ENCODE peak calls at places on chromosomes 11 and 22, in five cellular contexts. One of them, this sample, is unnamed.

GRCh38 chr22:20586403-20586745 is 79.0 kb downstream of the MED15 start:
- DNase-seq in CD4-positive, alpha-beta T cell: no peak
- DNase-seq in sigmoid colon: no peak
- DNase-seq in left ventricle myocardium inferior: peak
- DNase-seq in neuronal stem cell: no peak
- DNase-seq in this sample: no peak

GRCh38 chr11:3190600-3190999 is 25.5 kb upstream of the OSBPL5 start:
- DNase-seq in CD4-positive, alpha-beta T cell: no peak
- DNase-seq in left ventricle myocardium inferior: no peak
- DNase-seq in sigmoid colon: no peak
- DNase-seq in neuronal stem cell: no peak
- DNase-seq in this sample: no peak

GRCh38 chr11:19800162-19800561 is 87.5 kb downstream of the NAV2 start:
- DNase-seq in neuronal stem cell: no peak
- DNase-seq in CD4-positive, alpha-beta T cell: no peak
- DNase-seq in sigmoid colon: no peak
- DNase-seq in left ventricle myocardium inferior: no peak
- DNase-seq in this sample: no peak

GRCh38 chr11:46296520-46297448 is 19.3 kb downstream of the CREB3L1 start:
- DNase-seq in neuronal stem cell: peak
- DNase-seq in left ventricle myocardium inferior: peak
- DNase-seq in CD4-positive, alpha-beta T cell: no peak
- DNase-seq in sigmoid colon: peak
- DNase-seq in this sample: no peak

GRCh38 chr11:110362916-110363574 is 66.6 kb upstream of the RDX start:
- DNase-seq in sigmoid colon: no peak
- DNase-seq in left ventricle myocardium inferior: no peak
- DNase-seq in CD4-positive, alpha-beta T cell: no peak
- DNase-seq in neuronal stem cell: peak
- DNase-seq in this sample: no peak

GRCh38 chr11:66218026-66218425 is 50.4 kb upstream of the RAB1B start:
- DNase-seq in neuronal stem cell: no peak
- DNase-seq in sigmoid colon: peak
- DNase-seq in CD4-positive, alpha-beta T cell: no peak
- DNase-seq in left ventricle myocardium inferior: no peak
- DNase-seq in this sample: peak

GRCh38 chr11:46332568-46333128 is 14.6 kb upstream of the DGKZ start:
- DNase-seq in neuronal stem cell: no peak
- DNase-seq in left ventricle myocardium inferior: no peak
- DNase-seq in sigmoid colon: no peak
- DNase-seq in CD4-positive, alpha-beta T cell: no peak
- DNase-seq in this sample: no peak

GRCh38 chr11:36352919-36353318 is 56.8 kb downstream of the PRR5L start:
- DNase-seq in neuronal stem cell: no peak
- DNase-seq in CD4-positive, alpha-beta T cell: peak
- DNase-seq in left ventricle myocardium inferior: no peak
- DNase-seq in sigmoid colon: no peak
- DNase-seq in this sample: no peak

GRCh38 chr11:110720646-110721283 is 8.5 kb upstream of the ARHGAP20 start:
- DNase-seq in CD4-positive, alpha-beta T cell: no peak
- DNase-seq in sigmoid colon: no peak
- DNase-seq in neuronal stem cell: no peak
- DNase-seq in left ventricle myocardium inferior: no peak
- DNase-seq in this sample: no peak

GRCh38 chr11:7498193-7498592 is 12.9 kb downstream of the OLFML1 start:
- DNase-seq in neuronal stem cell: no peak
- DNase-seq in left ventricle myocardium inferior: no peak
- DNase-seq in sigmoid colon: no peak
- DNase-seq in CD4-positive, alpha-beta T cell: no peak
- DNase-seq in this sample: no peak

GRCh38 chr22:39117585-39118191 is 20.6 kb downstream of the APOBEC3H start:
- DNase-seq in left ventricle myocardium inferior: no peak
- DNase-seq in CD4-positive, alpha-beta T cell: peak
- DNase-seq in sigmoid colon: peak
- DNase-seq in neuronal stem cell: no peak
- DNase-seq in this sample: no peak

GRCh38 chr22:37545703-37546435 is 14.4 kb upstream of the CDC42EP1 start:
- DNase-seq in left ventricle myocardium inferior: peak
- DNase-seq in sigmoid colon: peak
- DNase-seq in neuronal stem cell: peak
- DNase-seq in CD4-positive, alpha-beta T cell: no peak
- DNase-seq in this sample: peak

GRCh38 chr11:69337211-69337721 is 43.3 kb downstream of the MYEOV start:
- DNase-seq in sigmoid colon: no peak
- DNase-seq in left ventricle myocardium inferior: no peak
- DNase-seq in neuronal stem cell: no peak
- DNase-seq in CD4-positive, alpha-beta T cell: no peak
- DNase-seq in this sample: no peak

GRCh38 chr22:49963647-49964026 is 3.1 kb downstream of the PIM3 start:
- DNase-seq in CD4-positive, alpha-beta T cell: no peak
- DNase-seq in left ventricle myocardium inferior: peak
- DNase-seq in neuronal stem cell: no peak
- DNase-seq in sigmoid colon: peak
- DNase-seq in this sample: peak

GRCh38 chr22:30248484-30248883 is 1.9 kb upstream of the LIF start:
- DNase-seq in left ventricle myocardium inferior: no peak
- DNase-seq in sigmoid colon: no peak
- DNase-seq in CD4-positive, alpha-beta T cell: no peak
- DNase-seq in neuronal stem cell: no peak
- DNase-seq in this sample: no peak

GRCh38 chr11:27678242-27678641 is 22.0 kb downstream of the BDNF start:
- DNase-seq in CD4-positive, alpha-beta T cell: no peak
- DNase-seq in neuronal stem cell: no peak
- DNase-seq in left ventricle myocardium inferior: no peak
- DNase-seq in sigmoid colon: no peak
- DNase-seq in this sample: no peak
- H3K27ac ChIP-seq in CD4-positive, alpha-beta T cell: no peak
- H3K27ac ChIP-seq in neuronal stem cell: no peak
- H3K27ac ChIP-seq in left ventricle myocardium inferior: no peak
- H3K27ac ChIP-seq in sigmoid colon: no peak
- H3K27ac ChIP-seq in this sample: no peak

GRCh38 chr22:27311666-27312566 is 489.6 kb downstream of the MN1 start:
- DNase-seq in sigmoid colon: no peak
- DNase-seq in CD4-positive, alpha-beta T cell: no peak
- DNase-seq in left ventricle myocardium inferior: no peak
- DNase-seq in neuronal stem cell: no peak
- DNase-seq in this sample: no peak

GRCh38 chr22:27310966-27311665 is 490.4 kb downstream of the MN1 start:
- DNase-seq in neuronal stem cell: no peak
- DNase-seq in sigmoid colon: no peak
- DNase-seq in CD4-positive, alpha-beta T cell: no peak
- DNase-seq in left ventricle myocardium inferior: no peak
- DNase-seq in this sample: no peak

GRCh38 chr22:27315833-27316232 is 485.7 kb downstream of the MN1 start:
- DNase-seq in left ventricle myocardium inferior: no peak
- DNase-seq in sigmoid colon: no peak
- DNase-seq in neuronal stem cell: no peak
- DNase-seq in CD4-positive, alpha-beta T cell: no peak
- DNase-seq in this sample: no peak

GRCh38 chr22:27314276-27314807 is 487.2 kb downstream of the MN1 start:
- DNase-seq in left ventricle myocardium inferior: no peak
- DNase-seq in sigmoid colon: no peak
- DNase-seq in neuronal stem cell: no peak
- DNase-seq in CD4-positive, alpha-beta T cell: no peak
- DNase-seq in this sample: no peak

GRCh38 chr22:27312567-27313507 is 488.7 kb downstream of the MN1 start:
- DNase-seq in left ventricle myocardium inferior: no peak
- DNase-seq in sigmoid colon: no peak
- DNase-seq in CD4-positive, alpha-beta T cell: no peak
- DNase-seq in neuronal stem cell: no peak
- DNase-seq in this sample: no peak
- H3K27ac ChIP-seq in left ventricle myocardium inferior: peak
- H3K27ac ChIP-seq in sigmoid colon: no peak
- H3K27ac ChIP-seq in CD4-positive, alpha-beta T cell: no peak
- H3K27ac ChIP-seq in neuronal stem cell: peak
- H3K27ac ChIP-seq in this sample: peak

GRCh38 chr11:103907136-103907535 is 129.3 kb upstream of the DDI1 start:
- DNase-seq in CD4-positive, alpha-beta T cell: no peak
- DNase-seq in neuronal stem cell: no peak
- DNase-seq in sigmoid colon: no peak
- DNase-seq in left ventricle myocardium inferior: no peak
- DNase-seq in this sample: no peak

GRCh38 chr11:103903621-103904323 is 132.7 kb upstream of the DDI1 start:
- DNase-seq in sigmoid colon: no peak
- DNase-seq in neuronal stem cell: no peak
- DNase-seq in CD4-positive, alpha-beta T cell: no peak
- DNase-seq in left ventricle myocardium inferior: no peak
- DNase-seq in this sample: no peak

GRCh38 chr11:103904324-103904667 is 132.1 kb upstream of the DDI1 start:
- DNase-seq in CD4-positive, alpha-beta T cell: no peak
- DNase-seq in sigmoid colon: no peak
- DNase-seq in neuronal stem cell: no peak
- DNase-seq in left ventricle myocardium inferior: no peak
- DNase-seq in this sample: no peak

GRCh38 chr11:103907548-103908455 is 128.6 kb upstream of the DDI1 start:
- DNase-seq in CD4-positive, alpha-beta T cell: no peak
- DNase-seq in neuronal stem cell: no peak
- DNase-seq in left ventricle myocardium inferior: no peak
- DNase-seq in sigmoid colon: no peak
- DNase-seq in this sample: no peak

GRCh38 chr11:103906291-103906850 is 130.1 kb upstream of the DDI1 start:
- DNase-seq in CD4-positive, alpha-beta T cell: no peak
- DNase-seq in sigmoid colon: no peak
- DNase-seq in left ventricle myocardium inferior: no peak
- DNase-seq in neuronal stem cell: no peak
- DNase-seq in this sample: no peak
- H3K27ac ChIP-seq in CD4-positive, alpha-beta T cell: no peak
- H3K27ac ChIP-seq in sigmoid colon: no peak
- H3K27ac ChIP-seq in left ventricle myocardium inferior: peak
- H3K27ac ChIP-seq in neuronal stem cell: no peak
- H3K27ac ChIP-seq in this sample: no peak

GRCh38 chr11:72951193-72951592 is 137.0 kb downstream of the ATG16L2 start:
- DNase-seq in sigmoid colon: no peak
- DNase-seq in left ventricle myocardium inferior: no peak
- DNase-seq in CD4-positive, alpha-beta T cell: no peak
- DNase-seq in neuronal stem cell: no peak
- DNase-seq in this sample: no peak

GRCh38 chr11:72950685-72951084 is 136.5 kb downstream of the ATG16L2 start:
- DNase-seq in CD4-positive, alpha-beta T cell: no peak
- DNase-seq in neuronal stem cell: no peak
- DNase-seq in sigmoid colon: no peak
- DNase-seq in left ventricle myocardium inferior: no peak
- DNase-seq in this sample: no peak

GRCh38 chr11:72954860-72955259 is 140.6 kb downstream of the ATG16L2 start:
- DNase-seq in CD4-positive, alpha-beta T cell: no peak
- DNase-seq in left ventricle myocardium inferior: no peak
- DNase-seq in neuronal stem cell: no peak
- DNase-seq in sigmoid colon: no peak
- DNase-seq in this sample: no peak

GRCh38 chr11:72953631-72954030 is 139.4 kb downstream of the ATG16L2 start:
- DNase-seq in sigmoid colon: no peak
- DNase-seq in left ventricle myocardium inferior: no peak
- DNase-seq in neuronal stem cell: no peak
- DNase-seq in CD4-positive, alpha-beta T cell: no peak
- DNase-seq in this sample: no peak

GRCh38 chr11:72951815-72952340 is 137.7 kb downstream of the ATG16L2 start:
- DNase-seq in sigmoid colon: no peak
- DNase-seq in CD4-positive, alpha-beta T cell: no peak
- DNase-seq in left ventricle myocardium inferior: no peak
- DNase-seq in neuronal stem cell: no peak
- DNase-seq in this sample: no peak
- H3K27ac ChIP-seq in sigmoid colon: no peak
- H3K27ac ChIP-seq in CD4-positive, alpha-beta T cell: no peak
- H3K27ac ChIP-seq in left ventricle myocardium inferior: no peak
- H3K27ac ChIP-seq in neuronal stem cell: no peak
- H3K27ac ChIP-seq in this sample: no peak

DNA sequence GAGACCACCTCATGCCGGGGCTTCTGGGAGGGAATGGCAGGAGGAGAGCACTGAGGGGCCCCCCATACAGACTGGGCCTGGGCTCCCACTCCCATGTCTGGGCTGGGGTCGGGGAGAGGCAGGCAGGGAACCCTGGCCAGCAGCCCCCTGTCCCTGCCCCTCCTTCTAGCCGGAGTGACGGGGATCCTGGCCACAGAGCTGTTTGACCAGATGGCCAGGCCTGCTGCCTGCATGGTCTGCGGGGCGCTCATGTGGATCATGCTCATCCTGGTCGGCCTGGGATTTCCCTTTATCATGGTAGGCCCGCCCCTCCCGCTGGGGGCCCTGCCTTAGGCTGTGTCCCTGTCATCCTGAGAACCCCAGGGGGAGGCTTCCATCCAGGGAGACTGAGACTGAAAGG is 10.1 kb upstream of the MIF start:
- DNase-seq in left ventricle myocardium inferior: no peak
- DNase-seq in neuronal stem cell: no peak
- DNase-seq in sigmoid colon: no peak
- DNase-seq in CD4-positive, alpha-beta T cell: no peak
- DNase-seq in this sample: no peak
- H3K27ac ChIP-seq in left ventricle myocardium inferior: no peak
- H3K27ac ChIP-seq in neuronal stem cell: no peak
- H3K27ac ChIP-seq in sigmoid colon: no peak
- H3K27ac ChIP-seq in CD4-positive, alpha-beta T cell: no peak
- H3K27ac ChIP-seq in this sample: no peak

GRCh38 chr11:85385561-85385960 is 241.6 kb downstream of the DLG2 start:
- DNase-seq in left ventricle myocardium inferior: no peak
- DNase-seq in neuronal stem cell: no peak
- DNase-seq in sigmoid colon: no peak
- DNase-seq in CD4-positive, alpha-beta T cell: no peak
- DNase-seq in this sample: no peak
- H3K27ac ChIP-seq in left ventricle myocardium inferior: no peak
- H3K27ac ChIP-seq in neuronal stem cell: no peak
- H3K27ac ChIP-seq in sigmoid colon: no peak
- H3K27ac ChIP-seq in CD4-positive, alpha-beta T cell: no peak
- H3K27ac ChIP-seq in this sample: no peak

GRCh38 chr11:26846222-26846621 is 124.4 kb upstream of the SLC5A12 start:
- DNase-seq in sigmoid colon: no peak
- DNase-seq in neuronal stem cell: no peak
- DNase-seq in CD4-positive, alpha-beta T cell: no peak
- DNase-seq in left ventricle myocardium inferior: no peak
- DNase-seq in this sample: no peak

GRCh38 chr11:26847459-26847858 is 125.6 kb upstream of the SLC5A12 start:
- DNase-seq in neuronal stem cell: no peak
- DNase-seq in sigmoid colon: peak
- DNase-seq in CD4-positive, alpha-beta T cell: no peak
- DNase-seq in left ventricle myocardium inferior: no peak
- DNase-seq in this sample: peak

GRCh38 chr11:26844963-26845362 is 123.1 kb upstream of the SLC5A12 start:
- DNase-seq in neuronal stem cell: no peak
- DNase-seq in left ventricle myocardium inferior: no peak
- DNase-seq in sigmoid colon: no peak
- DNase-seq in CD4-positive, alpha-beta T cell: no peak
- DNase-seq in this sample: no peak

GRCh38 chr11:26849009-26849408 is 127.1 kb upstream of the SLC5A12 start:
- DNase-seq in sigmoid colon: peak
- DNase-seq in CD4-positive, alpha-beta T cell: no peak
- DNase-seq in neuronal stem cell: no peak
- DNase-seq in left ventricle myocardium inferior: peak
- DNase-seq in this sample: peak

GRCh38 chr11:26847977-26848376 is 126.1 kb upstream of the SLC5A12 start:
- DNase-seq in sigmoid colon: no peak
- DNase-seq in left ventricle myocardium inferior: no peak
- DNase-seq in CD4-positive, alpha-beta T cell: no peak
- DNase-seq in neuronal stem cell: no peak
- DNase-seq in this sample: no peak
- H3K27ac ChIP-seq in sigmoid colon: peak
- H3K27ac ChIP-seq in left ventricle myocardium inferior: peak
- H3K27ac ChIP-seq in CD4-positive, alpha-beta T cell: no peak
- H3K27ac ChIP-seq in neuronal stem cell: no peak
- H3K27ac ChIP-seq in this sample: peak

This sample was measured in tibial artery.